ENCODE peak calls at places on chromosomes 6 and 20, in four cellular contexts. D is GM13976, I is cardiac septum, X is T-helper 22 cell. W is an unnamed sample.

GRCh38 chr6:132354517-132355167 is 46.6 kb downstream of the MOXD1 start:
- DNase-seq in D (no peak), I (no peak), X (no peak), W (no peak)

GRCh38 chr6:2948228-2949025 is 22.9 kb downstream of the SERPINB6 start:
- DNase-seq in D (no peak), I (no peak), X (no peak), W (no peak)

GRCh38 chr6:48840896-48841295 is 622.2 kb downstream of the MMUT start:
- DNase-seq in D (no peak), I (no peak), X (no peak), W (no peak)

GRCh38 chr6:115302731-115303130 is 758.0 kb downstream of the FRK start:
- DNase-seq in D (no peak), I (no peak), X (no peak), W (no peak)

GRCh38 chr6:153790881-153791473 is 248.1 kb upstream of the OPRM1 start:
- DNase-seq in D (no peak), I (no peak), X (no peak), W (no peak)

GRCh38 chr20:50305636-50306477 is 115.2 kb downstream of the CEBPB start:
- DNase-seq in D (no peak), I (no peak), X (no peak), W (no peak)

GRCh38 chr6:45498620-45499019 is 120.9 kb upstream of the SUPT3H start:
- DNase-seq in D (no peak), I (no peak), X (no peak), W (no peak)

GRCh38 chr6:9085054-9085746 is 649.9 kb upstream of the SLC35B3 start:
- DNase-seq in D (no peak), I (no peak), X (no peak), W (no peak)

GRCh38 chr20:15823718-15824117 is 749.5 kb downstream of the KIF16B start:
- DNase-seq in D (no peak), I (no peak), X (no peak), W (no peak)

GRCh38 chr6:81863123-81863522 is 110.6 kb upstream of the TENT5A start:
- DNase-seq in D (no peak), I (no peak), X (no peak), W (no peak)

GRCh38 chr6:168793649-168794048 is 352.7 kb downstream of the SMOC2 start:
- DNase-seq in D (no peak), I (no peak), X (no peak), W (no peak)

GRCh38 chr6:129817332-129817731 is 43.8 kb downstream of the TMEM244 start:
- DNase-seq in D (no peak), I (no peak), X (no peak), W (no peak)

GRCh38 chr6:69378326-69378725 is 418.5 kb downstream of the LMBRD1 start:
- DNase-seq in D (no peak), I (no peak), X (no peak), W (no peak)

GRCh38 chr20:10309326-10309725 is 90.7 kb downstream of the SNAP25 start:
- DNase-seq in D (no peak), I (no peak), X (no peak), W (peak; percentile 66)

GRCh38 chr6:127484207-127484858 is 25.1 kb upstream of the KIAA0408 start:
- DNase-seq in D (peak; percentile 64), I (no peak), X (no peak), W (peak; percentile 41)

GRCh38 chr20:20259534-20259933 is 108.4 kb upstream of the INSM1 start:
- DNase-seq in D (no peak), I (no peak), X (no peak), W (no peak)

GRCh38 chr20:2524435-2525272 is 11.7 kb upstream of the TMC2 start:
- DNase-seq in D (peak; percentile 90), I (peak; percentile 96), X (peak; percentile 65), W (peak; percentile 91)

GRCh38 chr6:80638222-80639055 is 532.0 kb downstream of the BCKDHB start:
- DNase-seq in D (no peak), I (no peak), X (no peak), W (peak; percentile 41)

GRCh38 chr20:53869466-53870258 is 200.7 kb downstream of the BCAS1 start:
- DNase-seq in D (peak; percentile 48), I (no peak), X (peak; percentile 42), W (peak; percentile 42)

GRCh38 chr6:147103641-147104040 is 100.6 kb upstream of the STXBP5 start:
- DNase-seq in D (no peak), I (no peak), X (no peak), W (no peak)

GRCh38 chr6:45576648-45577624 is 199.2 kb upstream of the SUPT3H start:
- DNase-seq in D (no peak), I (peak; percentile 83), X (no peak), W (no peak)

GRCh38 chr20:37238426-37238825 is 23.2 kb downstream of the GHRH start:
- DNase-seq in D (no peak), I (peak; percentile 38), X (no peak), W (no peak)

GRCh38 chr6:163086563-163086895 is 328.0 kb upstream of the QKI start:
- DNase-seq in D (no peak), I (no peak), X (no peak), W (no peak)

GRCh38 chr6:117206951-117207687 is 58.2 kb upstream of the VGLL2 start:
- DNase-seq in D (no peak), I (no peak), X (no peak), W (no peak)

GRCh38 chr6:18405477-18406293 is 18.5 kb downstream of the RNF144B start:
- DNase-seq in D (no peak), I (no peak), X (no peak), W (peak; percentile 79)

GRCh38 chr6:160127270-160128124 is 5.9 kb downstream of the SLC22A1 start:
- DNase-seq in D (no peak), I (peak; percentile 66), X (no peak), W (no peak)

GRCh38 chr6:113447088-113447831 is 409.9 kb upstream of the MARCKS start:
- DNase-seq in D (no peak), I (no peak), X (no peak), W (peak; percentile 72)

GRCh38 chr20:15834857-15835256 is 738.4 kb downstream of the KIF16B start:
- DNase-seq in D (no peak), I (no peak), X (no peak), W (no peak)

GRCh38 chr6:7697820-7698623 is 27.9 kb upstream of the BMP6 start:
- DNase-seq in D (no peak), I (peak; percentile 85), X (no peak), W (peak; percentile 67)